ENCODE peak calls at places on chromosomes 6 and 20, in seven cellular contexts. V, T, H, X, L, A and Q are unnamed samples.

GRCh38 chr6:170147832-170148708 is 142.8 kb downstream of the DLL1 start:
- DNase-seq in V (peak), T (no peak), H (no peak), X (peak), L (no peak), A (no peak), Q (no peak)

GRCh38 chr6:79544939-79545450 is 7.8 kb upstream of the LCA5 start:
- DNase-seq in V (peak), T (peak), H (peak), X (no peak), L (peak), A (peak), Q (peak)

GRCh38 chr6:145668844-145669243 is 66.5 kb downstream of the EPM2A start:
- DNase-seq in V (no peak), T (no peak), H (no peak), X (no peak), L (no peak), A (no peak), Q (no peak)

GRCh38 chr6:155314773-155315515 is 660 bp upstream of the TFB1M start:
- DNase-seq in V (no peak), T (peak), H (peak), X (peak), L (no peak), A (peak), Q (peak)

GRCh38 chr6:12485226-12485764 is 195.1 kb downstream of the EDN1 start:
- DNase-seq in V (no peak), T (no peak), H (no peak), X (no peak), L (no peak), A (no peak), Q (peak)

GRCh38 chr20:59939879-59940128 is 301 bp downstream of the PPP1R3D start:
- DNase-seq in V (no peak), T (no peak), H (no peak), X (no peak), L (no peak), A (no peak), Q (no peak)

GRCh38 chr20:60497298-60497697 is 539.1 kb downstream of the CDH26 start:
- DNase-seq in V (no peak), T (no peak), H (no peak), X (no peak), L (no peak), A (no peak), Q (no peak)

GRCh38 chr20:24696396-24696795 is 227.0 kb downstream of the SYNDIG1 start:
- DNase-seq in V (no peak), T (no peak), H (no peak), X (no peak), L (peak), A (no peak), Q (no peak)

GRCh38 chr6:34412054-34412453 is 13.8 kb downstream of the RPS10 start:
- DNase-seq in V (no peak), T (no peak), H (no peak), X (no peak), L (no peak), A (no peak), Q (no peak)

GRCh38 chr20:3932277-3933073 is 43.3 kb downstream of the PANK2 start:
- DNase-seq in V (no peak), T (no peak), H (no peak), X (no peak), L (no peak), A (peak), Q (peak)

GRCh38 chr6:30156262-30156599 is 4.8 kb downstream of the TRIM10 start:
- DNase-seq in V (no peak), T (no peak), H (no peak), X (no peak), L (no peak), A (peak), Q (peak)

GRCh38 chr6:30965140-30965601 is 18.3 kb upstream of the MUC21 start:
- DNase-seq in V (no peak), T (no peak), H (no peak), X (no peak), L (no peak), A (no peak), Q (no peak)

GRCh38 chr6:139449611-139450000 is 75.2 kb upstream of the CITED2 start:
- DNase-seq in V (peak), T (no peak), H (no peak), X (no peak), L (no peak), A (peak), Q (peak)

GRCh38 chr20:49656304-49656703 is 57.4 kb downstream of the B4GALT5 start:
- DNase-seq in V (no peak), T (no peak), H (no peak), X (no peak), L (no peak), A (peak), Q (no peak)

GRCh38 chr20:44762466-44763140 is 16.9 kb downstream of the KCNK15 start:
- DNase-seq in V (peak), T (no peak), H (peak), X (no peak), L (no peak), A (no peak), Q (no peak)

GRCh38 chr6:144265061-144265357 is 20.1 kb upstream of the UTRN start:
- DNase-seq in V (peak), T (no peak), H (no peak), X (no peak), L (no peak), A (no peak), Q (peak)

GRCh38 chr6:167825059-167825758 is 1.5 kb upstream of the AFDN start:
- DNase-seq in V (no peak), T (no peak), H (no peak), X (no peak), L (no peak), A (no peak), Q (peak)

GRCh38 chr6:54737247-54737646 is 109.3 kb upstream of the FAM83B start:
- DNase-seq in V (peak), T (no peak), H (no peak), X (no peak), L (peak), A (peak), Q (peak)